ENCODE peak calls at places on chromosome 21, in four cellular contexts. L, D, I and T are unnamed samples.

GRCh38 chr21:42563261-42564045 is 49.8 kb downstream of the SLC37A1 start:
- DNase-seq in D (no peak), L (no peak), I (no peak), T (no peak)

GRCh38 chr21:34274001-34274400 is 89.8 kb upstream of the KCNE2 start:
- DNase-seq in D (peak), L (no peak), I (no peak), T (no peak)

GRCh38 chr21:44529011-44529421 is 11.0 kb downstream of the KRTAP10-1 start:
- DNase-seq in I (no peak), D (no peak), L (no peak), T (no peak)

GRCh38 chr21:42737969-42738590 is 84.7 kb downstream of the PDE9A start:
- DNase-seq in I (no peak), L (no peak), D (peak), T (no peak)

GRCh38 chr21:15289896-15290841 is 225.4 kb upstream of the NRIP1 start:
- DNase-seq in D (no peak), L (no peak), I (no peak), T (no peak)

GRCh38 chr21:37592496-37592895 is 225.9 kb downstream of the DYRK1A start:
- DNase-seq in D (no peak), I (no peak), L (no peak), T (no peak)

GRCh38 chr21:44087426-44088400 is 19.5 kb upstream of the PWP2 start:
- DNase-seq in L (no peak), I (no peak), D (peak), T (no peak)

GRCh38 chr21:46599251-46599572 is 5.7 kb downstream of the S100B start:
- DNase-seq in I (no peak), D (no peak), L (no peak), T (peak)

GRCh38 chr21:44487831-44488230 is 32.5 kb downstream of the LRRC3 start:
- DNase-seq in I (no peak), L (no peak), D (no peak), T (peak)

GRCh38 chr21:41169701-41170100 is 1.7 kb downstream of the BACE2 start:
- DNase-seq in D (no peak), I (no peak), L (no peak), T (no peak)

GRCh38 chr21:33852495-33852894 is 63.1 kb downstream of the ATP5PO start:
- DNase-seq in L (no peak), I (no peak), D (no peak), T (no peak)

GRCh38 chr21:35019631-35020032 is 29.5 kb downstream of the RUNX1 start:
- DNase-seq in I (no peak), L (no peak), D (no peak), T (peak)

GRCh38 chr21:46195595-46196195 is 11.4 kb upstream of the SPATC1L start:
- DNase-seq in D (no peak), I (no peak), L (no peak), T (no peak)

GRCh38 chr21:15841856-15842564 is 112.2 kb downstream of the USP25 start:
- DNase-seq in L (no peak), I (no peak), D (no peak), T (peak)